ENCODE peak calls at places on chromosomes 13 and 19, in five cellular contexts. V is mucosa of descending colon, L is lower leg skin, I is transverse colon, T is sigmoid colon. A is an unnamed sample.

GRCh38 chr19:42552086-42553065 is 24.1 kb upstream of the CEACAM1 start:
- DNase-seq in V (peak), L (peak), I (no peak), T (no peak), A (no peak)

GRCh38 chr13:19993024-19993423 is 34.5 kb downstream of the ZMYM2 start:
- DNase-seq in V (no peak), L (no peak), I (no peak), T (no peak), A (no peak)

GRCh38 chr13:105410602-105411001 is 1124.9 kb downstream of the EFNB2 start:
- DNase-seq in V (no peak), L (peak), I (peak), T (no peak), A (peak)

GRCh38 chr19:13153627-13154240 is 3.5 kb downstream of the IER2 start:
- DNase-seq in V (peak), L (no peak), I (peak), T (peak), A (no peak)

GRCh38 chr19:43667524-43668405 is 2.2 kb downstream of the PLAUR start:
- DNase-seq in V (peak), L (peak), I (peak), T (peak), A (no peak)

GRCh38 chr13:45811891-45812583 is 39.5 kb downstream of the SIAH3 start:
- DNase-seq in V (no peak), L (no peak), I (no peak), T (no peak), A (no peak)

GRCh38 chr13:94678845-94679244 is 33.5 kb downstream of the SOX21 start:
- DNase-seq in V (no peak), L (no peak), I (no peak), T (no peak), A (no peak)

GRCh38 chr19:44741841-44742352 is 6.6 kb upstream of the BCL3 start:
- DNase-seq in V (peak), L (peak), I (peak), T (peak), A (peak)

GRCh38 chr13:62357887-62358645 is 942.4 kb upstream of the PCDH20 start:
- DNase-seq in V (no peak), L (no peak), I (no peak), T (no peak), A (no peak)

GRCh38 chr19:49744946-49745381 is 18.1 kb downstream of the TSKS start:
- DNase-seq in V (no peak), L (no peak), I (no peak), T (no peak), A (no peak)

GRCh38 chr19:18590273-18591272 is 2.0 kb downstream of the REX1BD start:
- DNase-seq in V (peak), L (peak), I (peak), T (peak), A (no peak)

GRCh38 chr19:10271543-10272086 is 695 bp downstream of the ICAM1 start:
- DNase-seq in V (peak), L (peak), I (peak), T (no peak), A (no peak)

GRCh38 chr13:112434937-112435523 is 58.9 kb downstream of the SPACA7 start:
- DNase-seq in V (no peak), L (peak), I (no peak), T (no peak), A (no peak)

GRCh38 chr13:102400619-102401125 is 1.2 kb downstream of the FGF14 start:
- DNase-seq in V (peak), L (no peak), I (no peak), T (no peak), A (no peak)

GRCh38 chr19:29860492-29860891 is 48.7 kb downstream of the CCNE1 start:
- DNase-seq in V (no peak), L (no peak), I (no peak), T (no peak), A (no peak)

GRCh38 chr13:48000559-48001126 is 430 bp downstream of the SUCLA2 start:
- DNase-seq in V (no peak), L (no peak), I (peak), T (peak), A (no peak)

GRCh38 chr19:38718747-38719543 is 25.3 kb downstream of the CAPN12 start:
- DNase-seq in V (no peak), L (no peak), I (no peak), T (peak), A (no peak)

GRCh38 chr19:43651758-43652545 is 12.3 kb upstream of the CADM4 start:
- DNase-seq in V (no peak), L (no peak), I (peak), T (peak), A (peak)

GRCh38 chr19:2887391-2887914 is 13.3 kb upstream of the ZNF57 start:
- DNase-seq in V (no peak), L (no peak), I (no peak), T (no peak), A (peak)

GRCh38 chr19:11378319-11379189 is 4.1 kb downstream of the SWSAP1 start:
- DNase-seq in V (no peak), L (peak), I (peak), T (no peak), A (no peak)

GRCh38 chr13:43261018-43261417 is 237.6 kb downstream of the DNAJC15 start:
- DNase-seq in V (no peak), L (no peak), I (no peak), T (no peak), A (peak)

GRCh38 chr13:47933688-47934011 is 67.4 kb downstream of the SUCLA2 start:
- DNase-seq in V (no peak), L (no peak), I (no peak), T (no peak), A (no peak)

GRCh38 chr13:67792151-67792665 is 562.1 kb upstream of the PCDH9 start:
- DNase-seq in V (no peak), L (no peak), I (no peak), T (no peak), A (no peak)

GRCh38 chr13:104372128-104372527 is 1305.9 kb upstream of the SLC10A2 start:
- DNase-seq in V (no peak), L (no peak), I (no peak), T (no peak), A (no peak)

GRCh38 chr13:97858161-97858560 is 95.3 kb upstream of the IPO5 start:
- DNase-seq in V (no peak), L (no peak), I (no peak), T (no peak), A (no peak)

GRCh38 chr13:31053098-31053497 is 108.6 kb downstream of the HSPH1 start:
- DNase-seq in V (no peak), L (peak), I (no peak), T (no peak), A (no peak)

GRCh38 chr19:47232422-47233211 is 1.6 kb upstream of the BBC3 start:
- DNase-seq in V (peak), L (no peak), I (peak), T (no peak), A (peak)

GRCh38 chr19:16002380-16002779 is 53.6 kb downstream of the OR10H4 start:
- DNase-seq in V (no peak), L (no peak), I (no peak), T (no peak), A (no peak)

GRCh38 chr13:27053235-27053884 is 118.3 kb downstream of the USP12 start:
- DNase-seq in V (no peak), L (no peak), I (no peak), T (no peak), A (no peak)

GRCh38 chr19:34282611-34283519 is 28.5 kb downstream of the GARRE1 start:
- DNase-seq in V (no peak), L (no peak), I (no peak), T (no peak), A (no peak)

GRCh38 chr13:97001641-97002040 is 7.4 kb upstream of the OXGR1 start:
- DNase-seq in V (no peak), L (no peak), I (peak), T (no peak), A (no peak)

GRCh38 chr13:74061939-74062595 is 72.1 kb downstream of the KLF12 start:
- DNase-seq in V (no peak), L (no peak), I (no peak), T (no peak), A (peak)

GRCh38 chr13:74064805-74065204 is 69.4 kb downstream of the KLF12 start:
- DNase-seq in V (no peak), L (no peak), I (no peak), T (no peak), A (no peak)

GRCh38 chr13:74062933-74063332 is 71.3 kb downstream of the KLF12 start:
- DNase-seq in V (peak), L (no peak), I (peak), T (peak), A (no peak)

GRCh38 chr13:74066937-74067336 is 67.3 kb downstream of the KLF12 start:
- DNase-seq in V (no peak), L (no peak), I (no peak), T (no peak), A (no peak)

GRCh38 chr13:74063533-74064100 is 70.6 kb downstream of the KLF12 start:
- DNase-seq in V (no peak), L (no peak), I (no peak), T (no peak), A (no peak)
- H3K4me3 ChIP-seq in V (no peak), L (no peak), I (no peak), T (no peak), A (no peak)

GRCh38 chr13:36753176-36753575 is 65.8 kb upstream of the RFXAP start:
- DNase-seq in V (no peak), L (no peak), I (no peak), T (no peak), A (no peak)
- H3K4me3 ChIP-seq in V (no peak), L (no peak), I (no peak), T (no peak), A (no peak)

DNA sequence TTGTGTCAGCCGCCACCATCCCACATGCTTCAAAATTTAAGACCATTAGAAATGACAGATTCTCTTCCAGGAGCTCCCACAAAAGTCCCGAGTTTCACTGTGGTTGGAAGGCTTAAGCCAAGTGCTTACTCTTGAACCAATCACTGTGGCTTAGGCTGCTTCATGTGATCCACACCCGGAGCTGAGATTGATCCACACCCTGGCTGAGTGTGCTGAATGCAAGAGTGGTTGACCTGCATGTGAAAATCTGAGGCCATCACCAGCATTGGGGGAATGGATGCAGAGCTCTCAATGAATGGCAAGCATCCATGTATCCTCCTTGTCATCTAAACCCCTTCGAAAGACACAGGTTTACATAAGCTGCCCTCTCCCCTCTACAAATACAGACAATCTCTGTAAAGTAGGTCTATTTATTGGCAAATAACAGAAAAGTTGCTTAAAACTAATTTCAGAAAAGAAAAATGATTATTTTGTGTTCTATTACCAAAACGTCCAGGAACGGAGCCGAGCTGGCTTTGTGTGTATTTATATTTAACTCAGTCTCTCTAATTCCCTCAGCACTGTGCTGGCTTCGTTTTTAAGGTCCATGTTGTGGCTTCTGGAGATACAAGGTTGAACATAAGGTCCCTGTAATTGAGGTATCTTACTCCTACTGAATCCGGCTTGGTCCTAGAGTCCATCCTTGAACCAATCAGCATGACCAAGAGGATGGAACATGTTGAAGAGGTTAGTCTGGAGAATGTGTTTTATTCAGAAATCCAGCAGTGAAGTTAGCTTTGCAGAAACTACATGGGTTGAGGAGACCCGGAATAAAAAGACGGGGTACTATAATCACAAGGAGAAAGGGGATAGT is 332.4 kb downstream of the LIG4 start:
- DNase-seq in V (no peak), L (no peak), I (no peak), T (no peak), A (no peak)
- H3K4me3 ChIP-seq in V (no peak), L (no peak), I (no peak), T (no peak), A (no peak)

GRCh38 chr13:77918391-77919261 is at the start of gene EDNRB:
- DNase-seq in V (peak), L (peak), I (peak), T (peak), A (no peak)
- H3K4me3 ChIP-seq in V (peak), L (peak), I (peak), T (peak), A (peak)

DNA sequence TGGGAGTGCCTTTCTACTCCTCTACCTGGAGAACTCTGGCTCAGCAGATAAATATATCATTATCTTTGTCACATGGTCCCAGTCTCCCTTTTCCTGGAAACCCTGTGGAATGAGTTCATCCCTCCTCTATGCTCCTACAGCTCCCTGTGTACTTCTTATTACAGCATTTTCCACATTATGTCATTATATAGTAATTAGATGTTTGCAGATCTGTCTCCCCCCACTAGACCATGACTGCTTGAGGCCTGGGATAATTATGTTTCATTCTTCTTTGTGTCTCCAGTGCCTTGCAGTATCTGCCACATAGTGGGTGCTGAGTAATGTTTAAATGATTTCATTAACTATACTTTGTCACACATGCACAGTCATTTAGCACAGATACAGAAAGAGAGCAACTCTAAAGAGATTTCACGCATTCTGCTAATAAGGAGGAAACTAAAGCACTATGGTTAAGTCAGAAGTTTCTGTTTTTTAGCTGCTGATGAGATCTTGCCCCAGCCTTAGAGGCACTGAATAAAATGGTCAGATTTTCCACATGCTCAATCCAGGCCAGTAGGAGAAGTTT is 66.1 kb upstream of the DIAPH3 start:
- DNase-seq in V (no peak), L (no peak), I (no peak), T (no peak), A (no peak)
- H3K4me3 ChIP-seq in V (no peak), L (no peak), I (no peak), T (no peak), A (no peak)

DNA sequence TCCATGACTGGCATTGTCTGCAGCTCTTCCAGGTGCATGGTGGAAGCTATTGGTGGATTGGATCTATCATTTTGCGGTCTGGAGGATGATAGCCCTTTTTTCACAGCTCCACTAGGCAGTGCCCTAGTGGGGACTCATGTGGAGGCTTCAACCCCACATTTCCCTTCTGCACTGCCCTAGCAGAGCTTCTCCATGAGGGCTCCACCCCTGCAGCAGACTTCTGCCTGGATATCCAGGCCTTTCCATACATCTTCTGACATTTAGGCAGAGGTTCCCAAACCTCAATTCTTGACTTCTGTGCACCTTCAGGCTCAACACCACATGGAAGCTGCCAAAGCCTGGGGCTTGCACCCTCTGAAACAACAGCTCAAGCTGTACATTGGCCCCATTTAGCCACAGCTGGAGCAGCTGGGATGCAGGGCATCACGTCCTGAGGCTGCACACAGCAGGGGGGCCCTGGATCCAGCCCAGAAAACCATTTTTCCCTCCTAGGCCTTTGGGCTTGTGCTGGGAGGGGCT is 800.2 kb upstream of the MIR17HG start:
- DNase-seq in V (no peak), L (no peak), I (no peak), T (no peak), A (no peak)
- H3K4me3 ChIP-seq in V (no peak), L (no peak), I (no peak), T (no peak), A (no peak)

DNA sequence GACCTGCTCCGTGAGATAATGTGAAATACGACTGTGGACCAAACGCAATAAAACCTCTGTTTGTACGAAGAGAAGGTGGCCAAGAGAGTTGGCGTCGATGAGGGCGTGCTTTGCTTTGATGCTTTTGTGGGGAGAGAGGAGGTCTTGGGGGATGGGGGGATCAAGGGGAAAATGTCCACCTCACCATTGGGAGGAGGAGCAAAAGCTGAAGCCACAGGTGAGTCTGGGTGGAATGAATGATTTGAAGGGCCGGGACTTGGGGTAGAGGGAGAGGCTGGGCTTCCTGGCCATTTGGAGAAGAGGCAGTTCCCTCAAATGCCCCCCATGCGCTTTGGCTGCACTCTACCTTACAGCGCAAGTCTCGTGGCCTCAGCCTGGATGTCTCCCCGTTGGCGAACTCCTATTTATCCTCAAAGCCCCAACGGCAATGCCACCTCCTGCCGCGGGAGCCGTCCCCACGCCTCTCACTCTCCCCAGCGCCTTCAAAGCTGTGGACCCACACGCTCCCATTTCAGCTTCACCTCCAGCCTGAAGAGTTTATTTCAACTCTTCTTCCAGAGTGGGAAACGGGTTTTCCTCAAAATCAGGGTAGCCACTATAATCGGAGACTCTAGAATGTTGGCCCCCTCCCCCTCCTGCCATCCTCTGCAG is 787 bp upstream of the ABCA7 start:
- DNase-seq in V (peak), L (no peak), I (no peak), T (no peak), A (no peak)
- H3K4me3 ChIP-seq in V (no peak), L (no peak), I (no peak), T (no peak), A (no peak)

A was measured in BJ.